ENCODE peak calls at places on chromosomes 12 and 14, in six cellular contexts. One of them, this sample, is unnamed.

GRCh38 chr12:111905502-111905901 is 63.5 kb downstream of the MAPKAPK5 start:
- DNase-seq in iPS-NIHi11: no peak
- DNase-seq in activated T-cell treated with anti-CD3 and anti-CD28 coated beads, Interleukin-2, amount 50 U/mL, for 72 hours: no peak
- DNase-seq in T-cell: no peak
- DNase-seq in M059J: no peak
- DNase-seq in NCI-H1105: no peak
- DNase-seq in this sample: no peak

GRCh38 chr14:61615743-61616523 is 79.4 kb upstream of the HIF1A start:
- DNase-seq in M059J: peak; percentile 75
- DNase-seq in iPS-NIHi11: peak; percentile 33
- DNase-seq in activated T-cell treated with anti-CD3 and anti-CD28 coated beads, Interleukin-2, amount 50 U/mL, for 72 hours: no peak
- DNase-seq in T-cell: no peak
- DNase-seq in NCI-H1105: no peak
- DNase-seq in this sample: no peak

GRCh38 chr12:96371138-96371786 is 29.0 kb downstream of the CDK17 start:
- DNase-seq in activated T-cell treated with anti-CD3 and anti-CD28 coated beads, Interleukin-2, amount 50 U/mL, for 72 hours: no peak
- DNase-seq in T-cell: no peak
- DNase-seq in M059J: no peak
- DNase-seq in NCI-H1105: no peak
- DNase-seq in iPS-NIHi11: no peak
- DNase-seq in this sample: no peak

GRCh38 chr14:58812050-58812690 is 174.4 kb downstream of the DACT1 start:
- DNase-seq in T-cell: no peak
- DNase-seq in iPS-NIHi11: no peak
- DNase-seq in M059J: no peak
- DNase-seq in NCI-H1105: no peak
- DNase-seq in activated T-cell treated with anti-CD3 and anti-CD28 coated beads, Interleukin-2, amount 50 U/mL, for 72 hours: no peak
- DNase-seq in this sample: no peak

GRCh38 chr14:23984891-23985607 is 3.7 kb upstream of the DHRS4L2 start:
- DNase-seq in NCI-H1105: no peak
- DNase-seq in activated T-cell treated with anti-CD3 and anti-CD28 coated beads, Interleukin-2, amount 50 U/mL, for 72 hours: no peak
- DNase-seq in T-cell: no peak
- DNase-seq in M059J: peak; percentile 74
- DNase-seq in iPS-NIHi11: no peak
- DNase-seq in this sample: no peak

GRCh38 chr14:63573579-63573978 is 30.4 kb upstream of the PPP2R5E start:
- DNase-seq in T-cell: no peak
- DNase-seq in M059J: peak; percentile 57
- DNase-seq in iPS-NIHi11: no peak
- DNase-seq in NCI-H1105: no peak
- DNase-seq in activated T-cell treated with anti-CD3 and anti-CD28 coated beads, Interleukin-2, amount 50 U/mL, for 72 hours: no peak
- DNase-seq in this sample: no peak

GRCh38 chr12:56104815-56105476 is 587 bp downstream of the PA2G4 start:
- DNase-seq in iPS-NIHi11: peak; percentile 20
- DNase-seq in NCI-H1105: no peak
- DNase-seq in T-cell: no peak
- DNase-seq in activated T-cell treated with anti-CD3 and anti-CD28 coated beads, Interleukin-2, amount 50 U/mL, for 72 hours: peak; percentile 27
- DNase-seq in M059J: no peak
- DNase-seq in this sample: peak; percentile 75

GRCh38 chr14:63388766-63389431 is 70.2 kb upstream of the GPHB5 start:
- DNase-seq in iPS-NIHi11: peak; percentile 59
- DNase-seq in activated T-cell treated with anti-CD3 and anti-CD28 coated beads, Interleukin-2, amount 50 U/mL, for 72 hours: peak; percentile 55
- DNase-seq in NCI-H1105: no peak
- DNase-seq in M059J: peak; percentile 44
- DNase-seq in T-cell: no peak
- DNase-seq in this sample: peak; percentile 88

GRCh38 chr14:99753225-99754140 is 39.7 kb upstream of the EML1 start:
- DNase-seq in M059J: no peak
- DNase-seq in NCI-H1105: no peak
- DNase-seq in T-cell: no peak
- DNase-seq in iPS-NIHi11: peak; percentile 54
- DNase-seq in activated T-cell treated with anti-CD3 and anti-CD28 coated beads, Interleukin-2, amount 50 U/mL, for 72 hours: no peak
- DNase-seq in this sample: no peak

GRCh38 chr14:68476212-68476964 is 316.5 kb downstream of the ZFP36L1 start:
- DNase-seq in NCI-H1105: no peak
- DNase-seq in T-cell: no peak
- DNase-seq in iPS-NIHi11: no peak
- DNase-seq in M059J: peak; percentile 91
- DNase-seq in activated T-cell treated with anti-CD3 and anti-CD28 coated beads, Interleukin-2, amount 50 U/mL, for 72 hours: peak; percentile 12
- DNase-seq in this sample: no peak

GRCh38 chr14:104436047-104436531 is 143.5 kb upstream of the C14orf180 start:
- DNase-seq in NCI-H1105: no peak
- DNase-seq in T-cell: no peak
- DNase-seq in M059J: peak; percentile 38
- DNase-seq in activated T-cell treated with anti-CD3 and anti-CD28 coated beads, Interleukin-2, amount 50 U/mL, for 72 hours: no peak
- DNase-seq in iPS-NIHi11: peak; percentile 83
- DNase-seq in this sample: peak; percentile 48

This sample was measured in activated CD4-positive, alpha-beta T cell treated with anti-CD3 and anti-CD28 coated beads, Interleukin-2, amount 10 ng/mL, durations not matched to agents 24 days and 14 days.